ENCODE peak calls at places on chromosome 18, in nine cellular contexts. M, R, G, Q, K, B, L, Z and F are unnamed samples.

GRCh38 chr18:50569930-50570329 is 10.0 kb downstream of the MAPK4 start:
- DNase-seq in G (no peak), K (no peak), B (no peak), Z (no peak), L (no peak), M (no peak), Q (no peak), R (no peak), F (no peak)

GRCh38 chr18:31303771-31304170 is 14.2 kb upstream of the DSG1 start:
- DNase-seq in Z (peak; percentile 0), R (no peak), B (no peak), K (no peak), G (no peak), M (no peak), Q (no peak), L (no peak), F (no peak)

GRCh38 chr18:5628512-5629255 is 84.9 kb upstream of the EPB41L3 start:
- DNase-seq in B (peak; percentile 41), M (peak; percentile 58), Z (peak; percentile 17), K (no peak), G (peak; percentile 82), Q (peak; percentile 31), R (peak; percentile 14), L (peak; percentile 57), F (peak; percentile 83)

GRCh38 chr18:64017870-64018269 is 48.0 kb downstream of the SERPINB8 start:
- DNase-seq in Q (no peak), K (no peak), L (peak; percentile 39), R (peak; percentile 20), Z (peak; percentile 13), G (no peak), M (peak; percentile 49), B (no peak), F (no peak)

GRCh38 chr18:48711651-48712486 is 173.0 kb downstream of the CTIF start:
- DNase-seq in K (no peak), Q (no peak), Z (peak; percentile 49), B (no peak), R (peak; percentile 34), G (peak; percentile 19), L (peak; percentile 63), M (peak; percentile 55), F (no peak)

GRCh38 chr18:13381907-13382682 is 163.5 kb downstream of the LDLRAD4 start:
- DNase-seq in M (peak; percentile 75), B (peak; percentile 70), R (peak; percentile 4), Z (peak; percentile 21), G (peak; percentile 55), L (peak; percentile 40), K (peak; percentile 38), Q (peak; percentile 60), F (peak; percentile 78)

GRCh38 chr18:44742741-44743311 is 62.1 kb downstream of the SETBP1 start:
- DNase-seq in R (peak; percentile 4), Q (no peak), L (peak; percentile 83), Z (peak; percentile 29), G (peak; percentile 50), K (no peak), B (peak; percentile 54), M (peak; percentile 52), F (no peak)

GRCh38 chr18:37578182-37578678 is 12.6 kb upstream of the CELF4 start:
- DNase-seq in L (no peak), R (no peak), Q (no peak), K (no peak), G (no peak), B (no peak), Z (no peak), M (no peak), F (no peak)

GRCh38 chr18:36829362-36830140 is 624 bp downstream of the KIAA1328 start:
- DNase-seq in M (no peak), G (peak; percentile 27), R (no peak), B (no peak), K (no peak), L (peak; percentile 32), Z (peak; percentile 19), Q (no peak), F (no peak)

GRCh38 chr18:67646890-67647289 is 130.4 kb upstream of the DSEL start:
- DNase-seq in K (no peak), Z (no peak), R (no peak), G (no peak), L (no peak), M (no peak), Q (no peak), B (no peak), F (no peak)

GRCh38 chr18:44744206-44745180 is 63.8 kb downstream of the SETBP1 start:
- DNase-seq in M (no peak), R (no peak), L (no peak), Z (no peak), B (peak; percentile 43), K (no peak), Q (no peak), G (no peak), F (no peak)

GRCh38 chr18:5527603-5528002 is 16.2 kb downstream of the EPB41L3 start:
- DNase-seq in B (peak; percentile 43), Q (no peak), G (no peak), M (peak; percentile 87), K (no peak), L (peak; percentile 77), R (no peak), Z (peak; percentile 86), F (no peak)

GRCh38 chr18:49628993-49629795 is 67.3 kb downstream of the LIPG start:
- DNase-seq in Z (no peak), K (no peak), L (peak; percentile 42), R (no peak), G (peak; percentile 49), M (no peak), Q (peak; percentile 35), B (peak; percentile 46), F (no peak)

GRCh38 chr18:61569176-61569892 is 236.1 kb downstream of the CDH20 start:
- DNase-seq in K (no peak), G (no peak), Z (peak; percentile 80), R (no peak), L (peak; percentile 76), M (peak; percentile 90), Q (no peak), B (peak; percentile 51), F (no peak)

GRCh38 chr18:24404591-24404990 is 7.0 kb upstream of the OSBPL1A start:
- DNase-seq in L (no peak), G (no peak), Z (no peak), R (no peak), B (no peak), K (no peak), M (no peak), Q (no peak), F (no peak)

GRCh38 chr18:6874316-6874715 is 144.8 kb downstream of the ARHGAP28 start:
- DNase-seq in Z (peak; percentile 13), G (no peak), Q (no peak), M (peak; percentile 29), L (peak; percentile 27), K (no peak), B (no peak), R (no peak), F (no peak)

GRCh38 chr18:50034029-50034428 is 160.9 kb downstream of the MYO5B start:
- DNase-seq in R (no peak), Z (no peak), B (no peak), Q (no peak), G (no peak), M (no peak), L (no peak), K (no peak), F (no peak)

GRCh38 chr18:41096504-41096903 is 858.5 kb upstream of the PIK3C3 start:
- DNase-seq in Q (no peak), B (no peak), K (no peak), G (no peak), R (no peak), M (peak; percentile 67), L (peak; percentile 58), Z (peak; percentile 42), F (no peak)

GRCh38 chr18:41099451-41099850 is 855.6 kb upstream of the PIK3C3 start:
- DNase-seq in Z (peak; percentile 43), M (no peak), K (no peak), G (no peak), Q (no peak), L (no peak), R (no peak), B (no peak), F (no peak)
- TF ChIP-seq CTCF in Z (no peak), M (no peak), K (no peak), G (no peak), Q (no peak), L (no peak), R (no peak), B (no peak), F (no peak)

GRCh38 chr18:34222396-34223163 is 2.1 kb downstream of the NOL4 start:
- DNase-seq in K (no peak), Z (no peak), B (peak; percentile 16), L (no peak), R (no peak), M (no peak), G (peak; percentile 22), Q (no peak), F (peak; percentile 64)
- H3K4me3 ChIP-seq in K (peak overlapping the region; percentile 69), Z (no peak overlapping the region), B (peak overlapping the region; percentile 63), L (peak overlapping the region; percentile 50), R (peak overlapping the region; percentile 23), M (peak overlapping the region; percentile 62), G (peak overlapping the region; percentile 27), Q (peak overlapping the region; percentile 45), F (peak overlapping the region; percentile 39)

GRCh38 chr18:8757598-8757997 is 52.2 kb downstream of the MTCL1 start:
- DNase-seq in B (no peak), Z (no peak), M (no peak), G (no peak), Q (no peak), K (no peak), L (no peak), R (no peak), F (no peak)

GRCh38 chr18:8762968-8763367 is 57.6 kb downstream of the MTCL1 start:
- DNase-seq in G (no peak), Q (no peak), M (no peak), B (no peak), R (no peak), K (no peak), L (no peak), Z (no peak), F (no peak)

GRCh38 chr18:8758466-8758865 is 53.1 kb downstream of the MTCL1 start:
- DNase-seq in R (no peak), Q (no peak), G (no peak), L (no peak), B (no peak), Z (no peak), M (no peak), K (no peak), F (no peak)

GRCh38 chr18:8763611-8764010 is 58.3 kb downstream of the MTCL1 start:
- DNase-seq in L (no peak), G (no peak), Q (no peak), Z (no peak), R (no peak), K (no peak), M (no peak), B (no peak), F (no peak)

GRCh38 chr18:8760984-8761383 is 55.6 kb downstream of the MTCL1 start:
- DNase-seq in K (no peak), B (no peak), L (no peak), Q (no peak), Z (no peak), M (no peak), G (no peak), R (no peak), F (no peak)
- H3K27ac ChIP-seq in K (no peak overlapping the region), B (no peak overlapping the region), L (no peak overlapping the region), Q (no peak overlapping the region), Z (no peak overlapping the region), M (no peak overlapping the region), G (no peak overlapping the region), R (no peak overlapping the region), F (no peak overlapping the region)

DNA sequence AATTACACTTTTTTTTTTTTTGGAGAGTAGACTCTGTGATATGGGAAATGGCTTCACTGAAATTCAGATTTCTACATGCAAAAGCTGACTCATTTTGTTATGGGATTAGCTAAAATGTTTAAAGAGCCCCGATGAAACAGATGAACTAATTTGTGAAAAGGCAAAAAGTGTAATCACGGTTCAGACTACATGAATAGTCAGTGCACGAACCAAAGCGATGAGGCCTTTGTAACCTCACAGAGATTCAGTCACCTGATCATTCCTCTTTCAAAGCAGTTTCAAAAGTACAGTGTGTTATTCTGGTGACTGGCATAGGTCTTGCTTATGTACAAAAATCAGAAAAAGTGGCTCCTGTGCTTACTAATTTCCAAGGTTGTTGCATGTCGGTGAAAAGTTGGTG is 44.6 kb downstream of the TGIF1 start:
- DNase-seq in G (no peak), Z (no peak), B (no peak), Q (no peak), K (no peak), L (no peak), M (no peak), R (no peak), F (no peak)
- TF ChIP-seq CTCF in G (no peak), Z (no peak), B (no peak), Q (no peak), K (no peak), L (no peak), M (no peak), R (no peak), F (no peak)